ENCODE peak calls at places on chromosomes 4 and X, in nine cellular contexts. A is epithelial cell of esophagus, Q is endodermal cell, D is GM23338, W is neural progenitor cell, O is GM12865, V is transverse colon, X is fibroblast of mammary gland, B is adipocyte. F is an unnamed sample.

GRCh38 chr4:128308986-128309385 is 21.4 kb upstream of the PGRMC2 start:
- DNase-seq in A (no peak), Q (no peak), D (no peak), W (no peak), O (no peak), V (no peak), X (no peak), B (no peak), F (no peak)

GRCh38 chr4:153409924-153410501 is 56.1 kb upstream of the TMEM131L start:
- DNase-seq in A (no peak), Q (no peak), D (no peak), W (peak), O (no peak), V (no peak), X (peak), B (no peak), F (no peak)

GRCh38 chrX:20974326-20974725 is 399.9 kb upstream of the CNKSR2 start:
- DNase-seq in A (peak), Q (no peak), D (no peak), W (no peak), O (no peak), V (no peak), X (peak), B (peak), F (no peak)

GRCh38 chr4:108166038-108166437 is 2.7 kb downstream of the LEF1 start:
- DNase-seq in A (no peak), Q (no peak), D (peak), W (peak), O (no peak), V (no peak), X (no peak), B (no peak), F (no peak)

GRCh38 chr4:24278693-24279092 is 305.7 kb downstream of the DHX15 start:
- DNase-seq in A (no peak), Q (no peak), D (no peak), W (no peak), O (no peak), V (no peak), X (peak), B (no peak), F (no peak)

GRCh38 chrX:119880552-119881437 is 9.2 kb downstream of the NDUFA1 start:
- DNase-seq in A (peak), Q (peak), D (peak), W (peak), O (peak), V (peak), X (peak), B (peak), F (no peak)

GRCh38 chr4:185787926-185788679 is 23.9 kb downstream of the SORBS2 start:
- DNase-seq in A (no peak), Q (no peak), D (no peak), W (peak), O (no peak), V (no peak), X (no peak), B (no peak), F (no peak)

GRCh38 chr4:157204634-157205244 is 15.8 kb upstream of the GRIA2 start:
- DNase-seq in A (peak), Q (peak), D (peak), W (peak), O (peak), V (peak), X (peak), B (no peak), F (no peak)

GRCh38 chr4:101818362-101818761 is 27.8 kb downstream of the BANK1 start:
- DNase-seq in A (no peak), Q (no peak), D (no peak), W (no peak), O (no peak), V (no peak), X (peak), B (peak), F (no peak)

GRCh38 chr4:138111462-138112000 is 130.6 kb downstream of the SLC7A11 start:
- DNase-seq in A (peak), Q (peak), D (peak), W (peak), O (no peak), V (no peak), X (no peak), B (peak), F (no peak)

GRCh38 chrX:131746491-131746968 is 202.7 kb downstream of the OR13H1 start:
- DNase-seq in A (no peak), Q (peak), D (no peak), W (no peak), O (peak), V (peak), X (peak), B (peak), F (peak)

GRCh38 chrX:131741103-131741581 is 197.3 kb downstream of the OR13H1 start:
- DNase-seq in A (no peak), Q (no peak), D (no peak), W (no peak), O (no peak), V (peak), X (peak), B (peak), F (no peak)

GRCh38 chrX:131747173-131747572 is 203.3 kb downstream of the OR13H1 start:
- DNase-seq in A (no peak), Q (no peak), D (no peak), W (no peak), O (peak), V (peak), X (peak), B (peak), F (no peak)

DNA sequence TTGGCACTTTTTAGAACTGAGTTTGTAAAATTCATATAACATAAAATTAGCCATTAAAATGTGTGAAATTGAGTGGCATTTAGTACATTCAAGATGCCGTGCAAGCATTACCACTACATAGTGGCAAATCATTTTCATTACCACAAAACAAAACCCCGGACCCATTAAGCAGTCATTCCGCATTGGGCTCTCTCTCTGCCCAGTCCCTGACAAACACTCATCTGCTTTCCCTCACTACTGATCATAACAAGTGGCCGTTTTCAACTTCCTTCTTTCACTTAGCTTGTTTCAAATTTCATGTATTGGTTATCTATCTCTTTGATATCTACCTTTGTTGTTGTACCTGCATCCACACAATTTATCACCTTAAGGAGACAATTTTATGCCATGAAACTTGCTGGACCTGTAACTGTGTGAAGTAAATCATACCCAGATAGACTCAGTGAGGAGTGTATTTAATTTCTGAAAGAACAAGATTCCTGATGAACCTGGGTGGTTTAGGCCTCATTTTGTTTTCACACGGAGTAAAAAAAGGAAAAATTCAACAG is 202.1 kb downstream of the OR13H1 start:
- DNase-seq in A (no peak), Q (no peak), D (no peak), W (no peak), O (no peak), V (no peak), X (no peak), B (no peak), F (no peak)
- H3K4me3 ChIP-seq in A (no peak), Q (no peak), D (no peak), W (no peak), O (no peak), V (peak), X (no peak), B (peak), F (no peak)

GRCh38 chr4:12723849-12724447 is 760.2 kb downstream of the RAB28 start:
- DNase-seq in A (peak), Q (peak), D (peak), W (peak), O (no peak), V (no peak), X (no peak), B (no peak), F (peak)
- H3K4me3 ChIP-seq in A (no peak), Q (no peak), D (no peak), W (no peak), O (no peak), V (no peak), X (no peak), B (peak), F (no peak)

DNA sequence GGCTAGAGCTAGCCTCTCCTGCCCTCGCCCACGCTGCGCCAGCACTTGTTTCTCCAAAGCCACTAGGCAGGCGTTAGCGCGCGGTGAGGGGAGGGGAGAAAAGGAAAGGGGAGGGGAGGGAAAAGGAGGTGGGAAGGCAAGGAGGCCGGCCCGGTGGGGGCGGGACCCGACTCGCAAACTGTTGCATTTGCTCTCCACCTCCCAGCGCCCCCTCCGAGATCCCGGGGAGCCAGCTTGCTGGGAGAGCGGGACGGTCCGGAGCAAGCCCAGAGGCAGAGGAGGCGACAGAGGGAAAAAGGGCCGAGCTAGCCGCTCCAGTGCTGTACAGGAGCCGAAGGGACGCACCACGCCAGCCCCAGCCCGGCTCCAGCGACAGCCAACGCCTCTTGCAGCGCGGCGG is at the start of gene AR:
- DNase-seq in A (no peak), Q (peak), D (peak), W (peak), O (no peak), V (peak), X (peak), B (peak), F (peak)
- H3K4me3 ChIP-seq in A (peak), Q (peak), D (peak), W (peak), O (no peak), V (peak), X (peak), B (peak), F (peak)

DNA sequence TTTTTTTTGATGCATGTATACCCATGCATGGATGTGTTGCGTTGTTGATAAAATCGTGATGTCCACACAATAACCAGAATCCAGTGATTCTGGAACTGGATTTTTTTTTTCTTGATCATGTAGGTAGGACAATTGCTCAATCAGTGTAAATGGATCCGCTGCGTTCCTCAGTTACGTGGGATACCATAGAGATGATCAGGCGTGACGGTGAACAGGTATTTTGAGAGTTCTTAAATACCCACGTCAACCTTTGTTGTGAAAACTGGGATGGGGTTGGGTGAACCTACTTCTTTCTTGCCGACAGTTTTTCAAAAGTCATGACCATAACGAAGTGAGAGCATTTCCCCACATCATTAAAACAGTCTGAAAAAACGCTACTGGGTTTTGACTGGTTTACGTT is 913 bp upstream of the SMIM10L2A start:
- DNase-seq in A (no peak), Q (no peak), D (no peak), W (no peak), O (no peak), V (no peak), X (no peak), B (no peak), F (no peak)
- H3K4me3 ChIP-seq in A (no peak), Q (no peak), D (no peak), W (no peak), O (no peak), V (no peak), X (no peak), B (no peak), F (no peak)

DNA sequence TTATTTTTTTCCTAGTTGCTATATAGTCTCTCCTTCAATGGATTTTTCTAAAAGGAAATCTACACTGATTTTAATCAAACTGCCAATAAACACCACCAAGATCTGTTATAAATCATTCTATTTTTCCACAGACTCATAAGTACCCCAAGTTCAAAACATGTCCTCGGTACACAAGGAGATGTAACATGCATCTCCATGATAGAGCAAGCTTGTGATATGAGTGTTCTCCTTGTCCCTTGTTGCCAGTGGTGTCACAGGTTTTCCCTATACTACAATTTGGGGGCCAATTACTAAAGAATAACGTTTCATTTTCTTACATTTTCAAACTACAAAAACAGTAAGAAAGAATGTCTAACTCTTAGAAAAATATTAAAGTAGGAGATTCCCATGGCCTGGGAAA is 491 bp downstream of the ARHGEF6 start:
- DNase-seq in A (no peak), Q (no peak), D (no peak), W (no peak), O (peak), V (no peak), X (no peak), B (no peak), F (no peak)
- H3K4me3 ChIP-seq in A (no peak), Q (no peak), D (no peak), W (no peak), O (peak), V (no peak), X (no peak), B (peak), F (no peak)

DNA sequence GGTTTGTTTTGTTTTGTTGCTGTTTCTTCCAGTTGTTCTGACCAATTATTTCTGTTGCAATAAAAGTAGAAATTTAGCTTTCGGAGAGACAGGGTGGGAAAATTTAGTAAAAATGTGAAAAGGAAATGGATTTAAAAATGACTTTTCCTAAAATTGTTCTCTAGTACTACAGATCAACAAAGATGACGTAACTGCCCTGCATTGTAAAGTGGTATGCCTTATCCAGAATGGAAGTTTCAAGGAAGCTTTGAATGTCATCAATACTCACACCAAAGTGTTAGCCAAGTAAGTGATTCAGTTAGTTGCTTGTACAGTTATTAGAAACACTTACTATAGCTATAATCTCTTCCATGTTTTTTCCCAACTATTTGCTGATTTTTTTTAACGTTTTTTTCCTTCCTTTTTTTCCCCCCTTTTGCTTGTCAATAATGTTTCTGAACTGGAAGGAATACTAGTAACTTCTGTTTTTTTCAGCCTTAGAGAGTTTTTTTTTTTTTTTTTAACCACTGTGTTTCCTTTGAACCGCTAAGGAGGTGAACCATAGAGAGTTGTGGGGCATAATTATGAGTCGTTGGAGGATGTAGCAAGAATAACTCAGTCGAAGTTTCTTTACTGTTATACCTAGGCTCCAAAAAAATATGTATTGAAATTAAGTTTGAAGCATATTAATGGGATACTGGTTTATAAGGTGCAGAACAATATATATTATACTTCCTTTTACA is 2.2 kb downstream of the SRP72 start:
- DNase-seq in A (peak), Q (no peak), D (no peak), W (no peak), O (peak), V (no peak), X (peak), B (peak), F (no peak)
- H3K4me3 ChIP-seq in A (no peak), Q (peak), D (no peak), W (peak), O (peak), V (no peak), X (no peak), B (peak), F (no peak)

DNA sequence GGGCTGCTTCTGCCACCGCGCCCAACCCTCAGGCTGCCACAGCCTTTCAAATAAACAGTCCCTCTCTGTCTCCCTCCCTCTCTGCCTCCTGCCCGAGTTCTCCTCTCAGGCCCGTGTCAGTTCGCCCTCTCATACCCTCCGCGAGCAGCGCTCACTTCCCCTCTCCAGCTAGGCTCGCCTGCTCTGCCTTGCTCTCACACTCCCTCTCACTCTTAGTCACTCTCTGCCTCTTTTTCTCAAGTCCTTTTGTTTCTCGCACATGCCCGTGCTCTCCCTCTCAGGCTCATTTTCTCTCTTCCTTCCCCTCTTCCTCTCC is 3.2 kb downstream of the EFNB1 start:
- DNase-seq in A (peak), Q (peak), D (peak), W (peak), O (peak), V (peak), X (peak), B (peak), F (no peak)
- H3K4me3 ChIP-seq in A (peak), Q (peak), D (peak), W (peak), O (no peak), V (peak), X (peak), B (peak), F (peak)

F was measured in NT2/D1.